ENCODE peak calls at places on chromosomes 13 and 19, in nine cellular contexts. X is CD8-positive, alpha-beta memory T cell; Z is heart left ventricle; F is endodermal cell; U is CD8-positive, alpha-beta T cell; G is neural progenitor cell; S is thoracic aorta; K is CD4-positive, alpha-beta memory T cell; L is upper lobe of left lung. D is an unnamed sample.

GRCh38 chr13:102872531-102872930 is 26.7 kb downstream of the ERCC5 start:
- DNase-seq in Z (no peak), G (no peak), F (no peak), S (no peak), U (no peak), K (no peak), L (no peak), X (no peak), D (no peak)

GRCh38 chr13:60369242-60369641 is 27.8 kb upstream of the TDRD3 start:
- DNase-seq in S (no peak), F (no peak), U (no peak), Z (no peak), X (no peak), G (no peak), L (no peak), K (no peak), D (no peak)

GRCh38 chr13:30796132-30796832 is 60.9 kb downstream of the ALOX5AP start:
- DNase-seq in L (no peak), G (no peak), Z (no peak), F (no peak), K (peak; percentile 36), U (no peak), X (no peak), S (no peak), D (peak; percentile 4)

GRCh38 chr13:37485766-37486165 is 112.8 kb downstream of the POSTN start:
- DNase-seq in G (no peak), Z (no peak), X (no peak), S (no peak), K (no peak), U (no peak), L (no peak), F (no peak), D (no peak)

GRCh38 chr19:49231389-49231788 is 73.8 kb downstream of the TRPM4 start:
- DNase-seq in X (no peak), F (peak; percentile 75), K (peak; percentile 24), S (no peak), G (no peak), U (no peak), L (no peak), Z (no peak), D (peak; percentile 2)

GRCh38 chr19:21149877-21150276 is 8.0 kb downstream of the ZNF431 start:
- DNase-seq in F (no peak), L (no peak), K (no peak), Z (no peak), S (no peak), G (no peak), X (no peak), U (no peak), D (no peak)

GRCh38 chr19:3186891-3187661 is 1.3 kb downstream of the NCLN start:
- DNase-seq in Z (no peak), X (no peak), S (no peak), K (no peak), G (no peak), L (no peak), U (no peak), F (no peak), D (no peak)

GRCh38 chr19:36266375-36266961 is 51.6 kb downstream of the ZNF146 start:
- DNase-seq in S (no peak), F (no peak), Z (peak; percentile 81), K (no peak), L (no peak), G (no peak), X (no peak), U (no peak), D (no peak)

GRCh38 chr13:99985243-99985874 is 3.8 kb downstream of the ZIC2 start:
- DNase-seq in Z (no peak), F (peak; percentile 75), X (no peak), S (no peak), L (no peak), K (no peak), U (no peak), G (peak; percentile 73), D (no peak)

GRCh38 chr13:105336706-105337582 is 1198.5 kb downstream of the EFNB2 start:
- DNase-seq in S (no peak), X (no peak), U (no peak), F (no peak), K (no peak), G (no peak), L (peak; percentile 47), Z (no peak), D (no peak)

GRCh38 chr19:13102666-13103584 is at the start of gene LYL1:
- DNase-seq in K (no peak), Z (peak; percentile 92), U (peak; percentile 28), L (peak; percentile 86), F (peak; percentile 90), G (peak; percentile 83), X (no peak), S (no peak), D (no peak)

GRCh38 chr13:25733061-25733491 is 318.7 kb downstream of the SHISA2 start:
- DNase-seq in U (no peak), S (no peak), K (no peak), X (no peak), L (no peak), Z (no peak), G (no peak), F (no peak), D (no peak)

GRCh38 chr19:38556521-38557174 is 61.1 kb downstream of the MAP4K1 start:
- DNase-seq in X (peak; percentile 22), L (no peak), F (no peak), S (no peak), U (no peak), K (peak; percentile 30), Z (no peak), G (no peak), D (no peak)

GRCh38 chr13:28478127-28478526 is 16.8 kb downstream of the FLT1 start:
- DNase-seq in U (no peak), Z (no peak), F (no peak), S (no peak), K (no peak), L (no peak), G (no peak), X (no peak), D (no peak)

GRCh38 chr19:38686530-38686888 is 39.1 kb downstream of the ACTN4 start:
- DNase-seq in U (peak; percentile 48), K (peak; percentile 66), X (peak; percentile 48), G (no peak), S (no peak), Z (no peak), L (no peak), F (no peak), D (peak; percentile 70)

GRCh38 chr19:49092686-49093085 is 7.4 kb downstream of the SNRNP70 start:
- DNase-seq in F (no peak), L (no peak), U (no peak), K (no peak), G (no peak), S (no peak), Z (no peak), X (no peak), D (no peak)

GRCh38 chr19:18150776-18151624 is 2.0 kb upstream of the PIK3R2 start:
- DNase-seq in G (no peak), F (no peak), X (no peak), L (no peak), K (no peak), S (no peak), Z (no peak), U (no peak), D (no peak)

GRCh38 chr19:3204646-3205275 is 19.0 kb downstream of the NCLN start:
- DNase-seq in S (no peak), F (no peak), G (no peak), Z (no peak), X (no peak), K (no peak), U (no peak), L (no peak), D (no peak)

GRCh38 chr13:48235100-48235813 is 2.3 kb downstream of the ITM2B start:
- DNase-seq in K (peak; percentile 18), Z (no peak), G (peak; percentile 42), L (peak; percentile 67), F (peak; percentile 68), S (no peak), U (no peak), X (no peak), D (no peak)

GRCh38 chr13:48233886-48234488 is 981 bp downstream of the ITM2B start:
- DNase-seq in L (no peak), G (peak; percentile 26), F (no peak), Z (no peak), S (no peak), X (no peak), U (no peak), K (no peak), D (no peak)

GRCh38 chr13:48233097-48233885 is at the start of gene ITM2B:
- DNase-seq in G (peak; percentile 91), F (no peak), U (peak; percentile 64), X (peak; percentile 72), Z (peak; percentile 87), L (peak; percentile 85), S (no peak), K (peak; percentile 79), D (peak; percentile 56)

GRCh38 chr13:48235814-48236135 is 2.8 kb downstream of the ITM2B start:
- DNase-seq in Z (no peak), K (no peak), F (no peak), S (no peak), G (no peak), U (no peak), X (no peak), L (no peak), D (no peak)

GRCh38 chr13:48234652-48235099 is 1.7 kb downstream of the ITM2B start:
- DNase-seq in Z (no peak), G (no peak), U (no peak), K (no peak), F (no peak), S (no peak), X (no peak), L (no peak), D (no peak)
- H3K4me3 ChIP-seq in Z (peak overlapping the region; percentile 98), G (peak overlapping the region; percentile 100), U (peak overlapping the region; percentile 98), K (peak overlapping the region; percentile 63), F (peak overlapping the region; percentile 99), S (peak overlapping the region; percentile 100), X (peak overlapping the region; percentile 62), L (peak overlapping the region; percentile 88), D (peak overlapping the region; percentile 99)

DNA sequence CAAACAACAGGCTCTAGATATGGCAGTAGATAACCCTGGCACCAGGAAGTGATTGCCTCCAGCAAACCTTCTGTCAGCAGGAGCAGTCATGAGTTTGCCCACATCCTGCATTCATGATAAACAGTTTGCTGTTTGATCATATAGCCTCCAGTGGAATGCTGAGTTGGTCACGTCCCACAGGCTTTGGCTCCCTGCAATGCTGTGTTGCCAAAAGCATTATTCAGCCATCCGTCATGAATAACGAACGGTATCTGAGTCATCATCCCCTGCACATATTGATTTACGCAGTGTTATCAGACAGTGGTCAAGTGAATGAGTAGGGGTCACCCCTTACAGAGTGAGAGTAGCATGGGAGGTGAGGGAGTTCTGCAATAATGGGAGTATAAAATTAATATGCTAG is 21.9 kb upstream of the ZNF432 start:
- DNase-seq in Z (no peak), X (no peak), K (no peak), U (no peak), L (no peak), G (no peak), S (no peak), F (no peak), D (no peak)
- H3K9me3 ChIP-seq in Z (peaks cover 13% of the 10 kb centered on the region), X (peaks cover 69% of the 10 kb centered on the region), K (peaks cover 74% of the 10 kb centered on the region), U (peaks cover 45% of the 10 kb centered on the region), L (peaks cover 99% of the 10 kb centered on the region), G (peaks cover 42% of the 10 kb centered on the region), S (peaks cover 99% of the 10 kb centered on the region), F (peaks cover 100% of the 10 kb centered on the region), D (peaks cover 66% of the 10 kb centered on the region)

GRCh38 chr13:48817166-48817802 is 158.4 kb upstream of the FNDC3A start:
- DNase-seq in K (peak; percentile 30), G (no peak), S (no peak), F (no peak), Z (no peak), X (no peak), U (no peak), L (no peak), D (no peak)
- H3K4me3 ChIP-seq in K (peak overlapping the region; percentile 20), G (no peak overlapping the region), S (no peak overlapping the region), F (no peak overlapping the region), Z (no peak overlapping the region), X (peak overlapping the region; percentile 42), U (no peak overlapping the region), L (no peak overlapping the region), D (peak overlapping the region; percentile 28)

GRCh38 chr13:80655778-80656518 is 315.0 kb upstream of the SPRY2 start:
- DNase-seq in Z (no peak), K (no peak), S (no peak), U (no peak), G (no peak), F (peak; percentile 56), X (no peak), L (no peak), D (no peak)
- H3K9me3 ChIP-seq in Z (no peaks in the 10 kb centered on the region), K (no peaks in the 10 kb centered on the region), S (no peaks in the 10 kb centered on the region), U (no peaks in the 10 kb centered on the region), G (no peaks in the 10 kb centered on the region), F (no peaks in the 10 kb centered on the region), X (no peaks in the 10 kb centered on the region), L (no peaks in the 10 kb centered on the region), D (no peaks in the 10 kb centered on the region)